ENCODE peak calls at places on chromosomes 7 and 10, in four cellular contexts. One of them, this sample, is unnamed.
A peak's percentile ranks its signal among the peaks of the same experiment; 100 is the strongest.

GRCh38 chr7:137998250-137998649 is 3.6 kb downstream of the CREB3L2 start:
- DNase-seq in K562: no peak
- DNase-seq in IMR-90: peak; percentile 40
- DNase-seq in GM12878: no peak
- DNase-seq in this sample: no peak

GRCh38 chr10:13349776-13350274 is 1.7 kb upstream of the SEPHS1 start:
- DNase-seq in K562: peak; percentile 27
- DNase-seq in IMR-90: peak; percentile 54
- DNase-seq in GM12878: no peak
- DNase-seq in this sample: no peak

GRCh38 chr10:47081264-47081663 is 170.0 kb downstream of the PTPN20 start:
- DNase-seq in K562: no peak
- DNase-seq in IMR-90: no peak
- DNase-seq in GM12878: no peak
- DNase-seq in this sample: no peak

GRCh38 chr10:45649296-45649695 is 23.3 kb downstream of the ZFAND4 start:
- DNase-seq in K562: no peak
- DNase-seq in IMR-90: no peak
- DNase-seq in GM12878: no peak
- DNase-seq in this sample: no peak

GRCh38 chr7:30688718-30689221 is 6.5 kb upstream of the CRHR2 start:
- DNase-seq in K562: no peak
- DNase-seq in IMR-90: no peak
- DNase-seq in GM12878: no peak
- DNase-seq in this sample: no peak

GRCh38 chr10:59499460-59499859 is 137.1 kb upstream of the FAM13C start:
- DNase-seq in K562: no peak
- DNase-seq in IMR-90: no peak
- DNase-seq in GM12878: no peak
- DNase-seq in this sample: no peak

GRCh38 chr10:58152698-58153263 is 114.9 kb downstream of the IPMK start:
- DNase-seq in K562: peak; percentile 25
- DNase-seq in IMR-90: peak; percentile 53
- DNase-seq in GM12878: no peak
- DNase-seq in this sample: peak; percentile 62

GRCh38 chr10:79482721-79483120 is 29.6 kb upstream of the EIF5AL1 start:
- DNase-seq in K562: no peak
- DNase-seq in IMR-90: no peak
- DNase-seq in GM12878: no peak
- DNase-seq in this sample: no peak

GRCh38 chr10:32970910-32971309 is 12.9 kb upstream of the ITGB1 start:
- DNase-seq in K562: no peak
- DNase-seq in IMR-90: no peak
- DNase-seq in GM12878: no peak
- DNase-seq in this sample: no peak

GRCh38 chr10:17669185-17669872 is 25.4 kb downstream of the STAM start:
- DNase-seq in K562: no peak
- DNase-seq in IMR-90: no peak
- DNase-seq in GM12878: peak; percentile 30
- DNase-seq in this sample: no peak

GRCh38 chr10:23344251-23344841 is at the start of gene C10orf67:
- DNase-seq in K562: no peak
- DNase-seq in IMR-90: peak; percentile 39
- DNase-seq in GM12878: no peak
- DNase-seq in this sample: peak; percentile 3

GRCh38 chr7:35801392-35802101 is 690 bp downstream of the SEPTIN7 start:
- DNase-seq in K562: peak; percentile 61
- DNase-seq in IMR-90: peak; percentile 65
- DNase-seq in GM12878: no peak
- DNase-seq in this sample: peak; percentile 66

GRCh38 chr10:73762915-73763314 is 18.7 kb downstream of the SEC24C start:
- DNase-seq in K562: no peak
- DNase-seq in IMR-90: peak; percentile 53
- DNase-seq in GM12878: no peak
- DNase-seq in this sample: no peak

GRCh38 chr10:5788969-5789368 is 24.3 kb downstream of the GDI2 start:
- DNase-seq in K562: no peak
- DNase-seq in IMR-90: no peak
- DNase-seq in GM12878: no peak
- DNase-seq in this sample: no peak

GRCh38 chr7:55019691-55020480 is 1.1 kb downstream of the EGFR start:
- DNase-seq in K562: no peak
- DNase-seq in IMR-90: no peak
- DNase-seq in GM12878: no peak
- DNase-seq in this sample: peak; percentile 62

GRCh38 chr10:18216482-18216881 is 76.3 kb downstream of the CACNB2 start:
- DNase-seq in K562: no peak
- DNase-seq in IMR-90: peak; percentile 62
- DNase-seq in GM12878: no peak
- DNase-seq in this sample: no peak

GRCh38 chr7:32577421-32577820 is 82.1 kb downstream of the AVL9 start:
- DNase-seq in K562: no peak
- DNase-seq in IMR-90: no peak
- DNase-seq in GM12878: no peak
- DNase-seq in this sample: no peak

GRCh38 chr10:72254891-72255568 is 18.7 kb upstream of the DDIT4 start:
- DNase-seq in K562: peak; percentile 82
- DNase-seq in IMR-90: peak; percentile 57
- DNase-seq in GM12878: no peak
- DNase-seq in this sample: peak; percentile 87

GRCh38 chr10:18157909-18158308 is 17.7 kb downstream of the CACNB2 start:
- DNase-seq in K562: no peak
- DNase-seq in IMR-90: peak; percentile 88
- DNase-seq in GM12878: no peak
- DNase-seq in this sample: no peak

GRCh38 chr7:48280100-48280499 is 108.8 kb downstream of the ABCA13 start:
- DNase-seq in K562: no peak
- DNase-seq in IMR-90: peak; percentile 96
- DNase-seq in GM12878: no peak
- DNase-seq in this sample: no peak

GRCh38 chr7:77188736-77189429 is 10.7 kb downstream of the FGL2 start:
- DNase-seq in K562: no peak
- DNase-seq in IMR-90: no peak
- DNase-seq in GM12878: no peak
- DNase-seq in this sample: no peak

GRCh38 chr7:43616977-43617376 is 34.1 kb downstream of the STK17A start:
- DNase-seq in K562: no peak
- DNase-seq in IMR-90: no peak
- DNase-seq in GM12878: no peak
- DNase-seq in this sample: no peak

GRCh38 chr10:124609698-124610097 is 134.5 kb downstream of the FAM53B start:
- DNase-seq in K562: no peak
- DNase-seq in IMR-90: no peak
- DNase-seq in GM12878: no peak
- DNase-seq in this sample: no peak

GRCh38 chr10:124612611-124613498 is 131.3 kb downstream of the FAM53B start:
- DNase-seq in K562: peak; percentile 58
- DNase-seq in IMR-90: peak; percentile 15
- DNase-seq in GM12878: no peak
- DNase-seq in this sample: peak; percentile 14

GRCh38 chr10:124614003-124614659 is 130.0 kb downstream of the FAM53B start:
- DNase-seq in K562: no peak
- DNase-seq in IMR-90: no peak
- DNase-seq in GM12878: peak; percentile 58
- DNase-seq in this sample: no peak

GRCh38 chr10:124615259-124615658 is 128.9 kb downstream of the FAM53B start:
- DNase-seq in K562: no peak
- DNase-seq in IMR-90: no peak
- DNase-seq in GM12878: no peak
- DNase-seq in this sample: no peak

GRCh38 chr10:124611738-124612137 is 132.4 kb downstream of the FAM53B start:
- DNase-seq in K562: no peak
- DNase-seq in IMR-90: no peak
- DNase-seq in GM12878: no peak
- DNase-seq in this sample: no peak
- TF ChIP-seq ELK1 in K562: no peak
- TF ChIP-seq ELK1 in IMR-90: no peak
- TF ChIP-seq ELK1 in GM12878: no peak
- TF ChIP-seq ELK1 in this sample: no peak

GRCh38 chr10:3248526-3249255 is 76.1 kb upstream of the PITRM1 start:
- DNase-seq in K562: peak; percentile 22
- DNase-seq in IMR-90: peak; percentile 94
- DNase-seq in GM12878: no peak
- DNase-seq in this sample: peak; percentile 77
- H3K4me2 ChIP-seq in K562: no peak overlapping the region
- H3K4me2 ChIP-seq in IMR-90: peak overlapping the region; percentile 80
- H3K4me2 ChIP-seq in GM12878: no peak overlapping the region
- H3K4me2 ChIP-seq in this sample: peak overlapping the region; percentile 72

GRCh38 chr7:134293029-134293740 is 23.5 kb downstream of the SLC35B4 start:
- DNase-seq in K562: no peak
- DNase-seq in IMR-90: no peak
- DNase-seq in GM12878: peak; percentile 84
- DNase-seq in this sample: no peak

GRCh38 chr7:134302120-134302519 is 14.6 kb downstream of the SLC35B4 start:
- DNase-seq in K562: no peak
- DNase-seq in IMR-90: peak; percentile 30
- DNase-seq in GM12878: no peak
- DNase-seq in this sample: no peak

GRCh38 chr7:134297489-134297888 is 19.2 kb downstream of the SLC35B4 start:
- DNase-seq in K562: no peak
- DNase-seq in IMR-90: no peak
- DNase-seq in GM12878: no peak
- DNase-seq in this sample: no peak

GRCh38 chr7:134300988-134301387 is 15.7 kb downstream of the SLC35B4 start:
- DNase-seq in K562: no peak
- DNase-seq in IMR-90: no peak
- DNase-seq in GM12878: no peak
- DNase-seq in this sample: no peak

DNA sequence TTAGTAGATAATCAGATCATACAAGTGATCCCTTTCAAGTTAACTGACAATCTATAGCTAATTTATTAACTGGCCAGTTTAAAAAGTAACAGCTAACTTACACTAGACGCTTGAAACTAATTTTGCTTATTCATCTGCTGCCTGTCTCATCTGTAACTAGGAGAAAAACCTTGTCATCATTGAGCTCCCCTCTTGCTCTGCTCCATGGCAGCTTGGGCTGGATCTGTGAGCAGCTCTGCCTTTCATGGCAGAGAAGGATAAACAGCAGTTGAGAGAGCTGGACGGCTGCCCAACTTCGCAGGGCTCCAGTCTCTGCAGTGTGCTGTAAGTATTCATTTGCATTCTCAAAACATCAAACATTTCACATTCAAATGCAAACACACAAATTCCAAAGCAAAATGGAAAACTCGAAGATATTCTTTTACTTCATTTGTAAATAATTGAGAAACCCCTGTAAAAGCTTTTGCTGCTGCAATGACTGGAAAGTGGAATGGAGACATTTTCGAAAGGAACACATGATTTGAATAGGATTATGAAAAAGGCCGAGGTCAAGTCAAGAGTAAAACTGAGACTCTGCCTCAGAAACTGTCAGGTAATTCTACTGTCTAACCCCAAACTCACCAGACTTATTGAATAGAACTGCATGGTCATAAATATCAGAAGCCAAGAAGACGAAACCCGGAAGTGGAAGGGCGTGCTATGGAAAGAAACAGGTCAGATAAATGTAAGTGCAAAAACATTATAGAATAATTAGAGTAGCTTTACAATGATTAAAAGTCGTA is 17.6 kb downstream of the SLC35B4 start:
- DNase-seq in K562: no peak
- DNase-seq in IMR-90: peak; percentile 78
- DNase-seq in GM12878: no peak
- DNase-seq in this sample: no peak
- TF ChIP-seq ELK1 in K562: no peak
- TF ChIP-seq ELK1 in IMR-90: no peak
- TF ChIP-seq ELK1 in GM12878: no peak
- TF ChIP-seq ELK1 in this sample: no peak

GRCh38 chr7:157433628-157434027 is 96.8 kb downstream of the DNAJB6 start:
- DNase-seq in K562: no peak
- DNase-seq in IMR-90: no peak
- DNase-seq in GM12878: no peak
- DNase-seq in this sample: no peak

GRCh38 chr7:157432541-157432956 is 95.7 kb downstream of the DNAJB6 start:
- DNase-seq in K562: peak; percentile 77
- DNase-seq in IMR-90: peak; percentile 68
- DNase-seq in GM12878: no peak
- DNase-seq in this sample: peak; percentile 83

GRCh38 chr7:157431951-157432540 is 95.2 kb downstream of the DNAJB6 start:
- DNase-seq in K562: no peak
- DNase-seq in IMR-90: no peak
- DNase-seq in GM12878: no peak
- DNase-seq in this sample: no peak

GRCh38 chr7:157434231-157434630 is 97.4 kb downstream of the DNAJB6 start:
- DNase-seq in K562: no peak
- DNase-seq in IMR-90: no peak
- DNase-seq in GM12878: no peak
- DNase-seq in this sample: no peak

DNA sequence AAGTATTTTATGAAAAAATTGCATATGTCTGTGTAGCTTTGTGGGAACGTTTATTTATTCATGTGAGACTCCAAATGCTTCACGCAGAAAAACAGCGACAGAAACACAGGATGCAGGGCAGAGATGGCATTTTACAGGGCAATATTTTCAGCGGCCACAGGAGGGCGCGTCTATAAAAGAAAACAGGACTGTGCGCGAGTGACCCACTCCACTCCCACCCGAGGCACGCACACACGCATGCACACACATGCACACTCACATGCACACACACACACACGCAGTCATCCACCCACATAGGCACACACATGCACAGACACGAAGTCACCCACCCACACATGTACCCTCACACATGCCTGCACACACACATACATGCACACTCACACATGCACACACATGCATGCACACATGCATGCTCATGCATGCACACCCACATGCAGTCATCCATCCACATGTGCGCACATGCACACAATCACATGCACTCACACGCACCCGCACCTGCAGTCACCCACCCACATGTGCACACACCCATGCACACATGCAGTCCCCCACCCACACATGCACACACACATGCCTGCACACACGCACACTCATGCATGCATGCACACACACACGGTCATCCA is 96.3 kb downstream of the DNAJB6 start:
- DNase-seq in K562: peak; percentile 65
- DNase-seq in IMR-90: peak; percentile 17
- DNase-seq in GM12878: no peak
- DNase-seq in this sample: peak; percentile 54
- H3K4me2 ChIP-seq in K562: peak overlapping the region; percentile 62
- H3K4me2 ChIP-seq in IMR-90: peak overlapping the region; percentile 80
- H3K4me2 ChIP-seq in GM12878: peak overlapping the region; percentile 64
- H3K4me2 ChIP-seq in this sample: peak overlapping the region; percentile 85

GRCh38 chr7:104979167-104979841 is 34.7 kb upstream of the KMT2E start:
- DNase-seq in K562: no peak
- DNase-seq in IMR-90: peak; percentile 62
- DNase-seq in GM12878: no peak
- DNase-seq in this sample: no peak
- TF ChIP-seq ELK1 in K562: no peak
- TF ChIP-seq ELK1 in IMR-90: no peak
- TF ChIP-seq ELK1 in GM12878: no peak
- TF ChIP-seq ELK1 in this sample: no peak

This sample was measured in A549.